ENCODE peak calls at places on chromosome 14, in five cellular contexts. Y, A, P, X and C are unnamed samples.

GRCh38 chr14:71948101-71948500 is 15.9 kb downstream of the RGS6 start:
- DNase-seq in P (no peak), X (no peak), A (no peak), Y (no peak), C (no peak)

GRCh38 chr14:72682188-72682587 is 211.7 kb downstream of the DPF3 start:
- DNase-seq in A (no peak), P (no peak), Y (no peak), X (no peak), C (no peak)

GRCh38 chr14:85214471-85214870 is 315.5 kb upstream of the FLRT2 start:
- DNase-seq in X (no peak), P (no peak), A (no peak), Y (no peak), C (no peak)

GRCh38 chr14:101559250-101559623 is 2.1 kb upstream of the DIO3 start:
- DNase-seq in A (no peak), X (no peak), Y (no peak), P (no peak), C (no peak)

GRCh38 chr14:75993567-75994041 is 8.0 kb downstream of the IFT43 start:
- DNase-seq in A (no peak), P (no peak), X (no peak), Y (peak), C (peak)

GRCh38 chr14:21924479-21924878 is 250.9 kb upstream of the OR4E1 start:
- DNase-seq in P (no peak), A (peak), Y (no peak), X (no peak), C (peak)

GRCh38 chr14:31770271-31770670 is 209.1 kb downstream of the NUBPL start:
- DNase-seq in A (no peak), P (no peak), X (no peak), Y (no peak), C (no peak)

GRCh38 chr14:59772252-59772651 is 98.3 kb downstream of the RTN1 start:
- DNase-seq in X (no peak), P (no peak), A (no peak), Y (no peak), C (no peak)

GRCh38 chr14:39417014-39417413 is 15.2 kb downstream of the FBXO33 start:
- DNase-seq in A (no peak), X (no peak), Y (no peak), P (no peak), C (no peak)

GRCh38 chr14:53963491-53964227 is 7.0 kb upstream of the BMP4 start:
- DNase-seq in Y (no peak), X (no peak), A (no peak), P (no peak), C (no peak)

GRCh38 chr14:76772300-76773187 is 11.3 kb downstream of the VASH1 start:
- DNase-seq in A (no peak), Y (no peak), P (no peak), X (no peak), C (no peak)

GRCh38 chr14:104580961-104581360 is 1.4 kb downstream of the C14orf180 start:
- DNase-seq in X (no peak), P (no peak), A (no peak), Y (no peak), C (no peak)

GRCh38 chr14:105447651-105448640 is 26.7 kb upstream of the CRIP2 start:
- DNase-seq in P (no peak), X (no peak), A (no peak), Y (no peak), C (no peak)

GRCh38 chr14:81427348-81428058 is 27.4 kb upstream of the STON2 start:
- DNase-seq in X (no peak), Y (no peak), P (no peak), A (no peak), C (no peak)

GRCh38 chr14:105180598-105181528 is at the start of gene NUDT14:
- DNase-seq in X (peak), P (peak), Y (peak), A (peak), C (no peak)

GRCh38 chr14:56349942-56350341 is 229.7 kb upstream of the TMEM260 start:
- DNase-seq in Y (no peak), X (no peak), P (no peak), A (no peak), C (no peak)